ENCODE peak calls at places on chromosomes 16 and 17, in four cellular contexts. V, T, O and X are unnamed samples. For H3K36me3, the result is how much of the 10 kb centered on the place peaks cover.

GRCh38 chr17:55208078-55208812 is 56.5 kb upstream of the HLF start:
- DNase-seq in V (no peak), T (no peak), O (no peak), X (no peak)

GRCh38 chr16:30644334-30644830 is 6.4 kb upstream of the PRR14 start:
- DNase-seq in V (no peak), T (no peak), O (no peak), X (no peak)

GRCh38 chr16:60329110-60329509 is 1595.0 kb upstream of the GOT2 start:
- DNase-seq in V (no peak), T (no peak), O (no peak), X (no peak)

GRCh38 chr17:66235377-66235994 is 6.3 kb upstream of the APOH start:
- DNase-seq in V (no peak), T (no peak), O (peak), X (no peak)

GRCh38 chr16:65415460-65415859 is 293.6 kb upstream of the CDH11 start:
- DNase-seq in V (no peak), T (no peak), O (no peak), X (no peak)

GRCh38 chr17:10162034-10162433 is 36.4 kb downstream of the GAS7 start:
- DNase-seq in V (no peak), T (no peak), O (no peak), X (no peak)

GRCh38 chr17:79568661-79569060 is 42.2 kb downstream of the RBFOX3 start:
- DNase-seq in V (no peak), T (no peak), O (no peak), X (no peak)

GRCh38 chr17:7888184-7888920 is at the start of gene CHD3:
- DNase-seq in V (no peak), T (no peak), O (no peak), X (no peak)

GRCh38 chr17:233473-233941 is 52.1 kb upstream of the DOC2B start:
- DNase-seq in V (no peak), T (no peak), O (peak), X (no peak)

DNA sequence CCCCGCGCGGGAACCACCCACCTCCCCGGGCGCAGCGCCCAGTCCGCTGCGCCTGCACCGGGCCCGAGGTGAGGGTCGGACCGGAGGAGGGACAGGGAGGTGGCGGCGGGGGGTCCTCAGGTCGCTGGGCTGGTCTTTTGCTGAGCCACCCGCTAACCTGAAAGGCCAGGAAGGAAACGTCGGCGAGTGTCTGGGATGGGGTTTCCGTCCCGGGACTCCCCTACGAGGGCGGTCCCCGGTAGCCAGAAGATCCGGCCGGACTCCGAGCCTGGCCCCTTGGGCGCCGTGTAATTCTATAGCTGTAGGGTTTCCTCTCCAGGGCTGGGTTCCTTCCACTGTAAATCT is 5.0 kb downstream of the TBX2 start:
- DNase-seq in V (no peak), T (peak), O (no peak), X (no peak)
- H3K9ac ChIP-seq in V (no peak), T (no peak), O (no peak), X (peak)

GRCh38 chr17:37177234-37177633 is 198.6 kb upstream of the C17orf78 start:
- DNase-seq in V (no peak), T (no peak), O (no peak), X (no peak)

GRCh38 chr17:37176683-37177082 is 199.1 kb upstream of the C17orf78 start:
- DNase-seq in V (no peak), T (no peak), O (no peak), X (no peak)

GRCh38 chr17:37182786-37183185 is 193.0 kb upstream of the C17orf78 start:
- DNase-seq in V (no peak), T (no peak), O (no peak), X (no peak)

GRCh38 chr17:37179893-37180292 is 195.9 kb upstream of the C17orf78 start:
- DNase-seq in V (no peak), T (no peak), O (no peak), X (no peak)

DNA sequence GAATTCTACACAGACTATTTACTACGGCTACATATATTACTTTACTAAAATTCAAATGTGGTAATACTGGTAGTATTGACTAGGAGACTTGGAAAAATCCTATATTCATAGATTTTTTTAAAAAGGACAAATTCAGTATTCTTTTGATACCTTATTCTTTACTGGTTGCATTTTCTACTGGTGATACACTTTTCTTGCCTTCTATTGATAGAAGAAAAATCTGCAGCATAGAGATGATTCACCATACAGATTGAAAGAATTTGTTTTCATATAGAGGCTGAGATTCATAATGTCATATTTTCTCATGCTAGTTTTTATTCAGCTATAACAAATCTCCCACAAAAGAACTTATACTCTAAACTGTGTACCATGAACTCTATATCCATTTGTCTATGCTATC is 195.4 kb upstream of the C17orf78 start:
- DNase-seq in V (no peak), T (no peak), O (no peak), X (no peak)
- H3K36me3 ChIP-seq in V (under half), T (under half), O (half or more), X (under half)

GRCh38 chr17:31439716-31440115 is 48.2 kb downstream of the RAB11FIP4 start:
- DNase-seq in V (no peak), T (no peak), O (no peak), X (no peak)

GRCh38 chr17:31435581-31435980 is 44.1 kb downstream of the RAB11FIP4 start:
- DNase-seq in V (no peak), T (no peak), O (no peak), X (no peak)

GRCh38 chr17:31433811-31434210 is 42.3 kb downstream of the RAB11FIP4 start:
- DNase-seq in V (no peak), T (no peak), O (no peak), X (no peak)

GRCh38 chr17:31434404-31435050 is 43.1 kb downstream of the RAB11FIP4 start:
- DNase-seq in V (no peak), T (no peak), O (peak), X (no peak)

DNA sequence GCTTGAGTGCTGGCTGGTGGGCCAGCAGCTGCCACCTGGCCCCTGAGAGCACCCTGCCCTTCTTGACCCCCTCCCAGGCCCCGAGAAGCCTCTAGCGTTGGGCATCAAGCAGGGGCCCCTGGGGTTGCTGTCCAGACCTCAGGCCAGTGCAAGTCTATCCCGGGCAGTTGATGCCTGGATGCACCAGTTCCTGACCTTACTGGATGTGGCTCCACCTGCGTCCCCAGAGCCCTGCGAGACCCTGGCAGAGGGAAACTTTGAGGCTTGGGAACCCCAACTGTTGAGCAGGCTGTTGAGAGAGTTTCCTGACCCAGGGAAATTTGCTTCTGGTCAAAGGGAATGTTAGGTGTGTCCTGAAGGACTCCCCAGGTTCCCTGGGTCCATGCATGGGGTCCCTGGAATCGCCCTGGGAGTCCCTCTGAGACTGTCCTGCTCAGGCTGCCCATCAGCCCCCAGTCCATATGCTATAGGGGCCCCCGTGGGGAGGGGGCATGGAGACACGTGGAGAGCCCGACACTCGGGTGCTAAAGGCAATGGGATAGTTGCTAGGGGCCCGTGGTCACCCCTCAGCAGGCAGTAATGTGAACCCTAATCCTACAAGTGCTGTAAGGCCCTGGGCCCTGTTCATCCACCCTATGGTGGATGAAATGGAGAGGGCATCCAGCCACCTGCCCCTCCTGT is 46.4 kb downstream of the RAB11FIP4 start:
- DNase-seq in V (no peak), T (no peak), O (no peak), X (no peak)
- TF ChIP-seq SUZ12 in V (no peak), T (no peak), O (no peak), X (no peak)

DNA sequence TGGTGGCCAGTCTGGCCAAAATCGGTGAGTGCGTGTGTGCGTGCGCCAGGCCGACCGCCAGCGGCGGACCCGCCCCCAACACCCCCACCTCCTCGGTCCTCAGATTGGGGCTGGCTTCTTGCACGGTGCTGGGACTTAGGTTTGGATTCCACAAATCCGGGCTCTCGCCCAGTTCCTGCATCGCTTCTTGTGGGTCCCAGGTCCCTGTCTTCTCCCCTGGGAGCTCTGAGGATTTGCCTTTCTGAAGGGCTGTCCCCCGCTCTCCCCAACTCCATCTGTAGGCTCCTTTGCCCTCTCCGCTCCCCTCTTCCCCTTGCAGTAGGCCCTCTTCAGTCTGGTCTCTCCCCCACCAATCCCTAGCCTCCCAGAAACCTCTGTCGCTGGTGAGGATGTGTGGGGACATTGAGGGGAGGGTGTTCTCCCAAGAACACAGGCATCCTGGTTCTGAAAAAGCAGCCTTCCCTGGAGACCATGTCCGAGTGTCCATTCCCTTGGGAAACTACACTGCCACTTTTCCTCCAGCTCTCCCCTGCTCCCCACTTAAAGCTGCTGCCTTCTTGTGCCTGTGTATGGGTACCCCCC is 490 bp downstream of the SLC9A5 start:
- DNase-seq in V (no peak), T (peak), O (no peak), X (no peak)
- H3K9ac ChIP-seq in V (peak), T (peak), O (peak), X (peak)

DNA sequence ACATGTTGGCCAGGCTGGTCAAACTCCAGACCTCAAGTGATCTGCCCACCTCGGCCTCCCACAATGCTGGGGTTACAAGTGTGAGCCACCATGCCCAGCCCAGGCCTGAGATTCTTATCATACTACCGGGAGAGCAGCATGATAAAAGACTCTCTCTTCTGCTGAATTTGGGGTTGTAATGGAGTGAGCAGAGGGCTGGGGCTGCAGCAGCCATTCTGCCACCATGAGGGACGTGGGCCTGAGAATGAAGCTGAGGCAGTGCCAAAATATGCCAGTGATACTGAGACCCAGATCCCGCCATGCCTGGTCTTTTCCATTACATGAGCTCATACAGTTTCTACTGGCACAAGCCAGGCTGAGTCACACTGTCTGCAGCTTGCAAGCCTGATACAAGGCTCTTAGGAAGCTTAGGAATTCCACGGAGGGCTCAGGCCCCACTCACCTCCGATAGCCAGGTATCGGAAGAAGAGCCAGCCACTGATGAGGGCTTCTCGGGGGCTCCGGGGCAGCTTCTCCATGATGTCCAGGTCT is 19.6 kb upstream of the P2RX1 start:
- DNase-seq in V (no peak), T (no peak), O (no peak), X (no peak)
- H3K36me3 ChIP-seq in V (under half), T (under half), O (under half), X (under half)

GRCh38 chr17:12814718-12815117 is 25.4 kb downstream of the ARHGAP44 start:
- DNase-seq in V (no peak), T (no peak), O (no peak), X (no peak)

GRCh38 chr17:12821376-12821940 is 32.2 kb downstream of the ARHGAP44 start:
- DNase-seq in V (no peak), T (no peak), O (no peak), X (no peak)

GRCh38 chr17:12813680-12814079 is 24.4 kb downstream of the ARHGAP44 start:
- DNase-seq in V (no peak), T (no peak), O (no peak), X (no peak)

GRCh38 chr17:12812877-12813276 is 23.6 kb downstream of the ARHGAP44 start:
- DNase-seq in V (no peak), T (no peak), O (no peak), X (no peak)

GRCh38 chr17:12815642-12816141 is 26.4 kb downstream of the ARHGAP44 start:
- DNase-seq in V (peak), T (no peak), O (no peak), X (no peak)
- TF ChIP-seq SUZ12 in V (no peak), T (no peak), O (no peak), X (no peak)

GRCh38 chr17:74466785-74467158 is 338 bp downstream of the CD300A start:
- DNase-seq in V (no peak), T (no peak), O (no peak), X (no peak)
- H3K9ac ChIP-seq in V (peak), T (no peak), O (no peak), X (no peak)

DNA sequence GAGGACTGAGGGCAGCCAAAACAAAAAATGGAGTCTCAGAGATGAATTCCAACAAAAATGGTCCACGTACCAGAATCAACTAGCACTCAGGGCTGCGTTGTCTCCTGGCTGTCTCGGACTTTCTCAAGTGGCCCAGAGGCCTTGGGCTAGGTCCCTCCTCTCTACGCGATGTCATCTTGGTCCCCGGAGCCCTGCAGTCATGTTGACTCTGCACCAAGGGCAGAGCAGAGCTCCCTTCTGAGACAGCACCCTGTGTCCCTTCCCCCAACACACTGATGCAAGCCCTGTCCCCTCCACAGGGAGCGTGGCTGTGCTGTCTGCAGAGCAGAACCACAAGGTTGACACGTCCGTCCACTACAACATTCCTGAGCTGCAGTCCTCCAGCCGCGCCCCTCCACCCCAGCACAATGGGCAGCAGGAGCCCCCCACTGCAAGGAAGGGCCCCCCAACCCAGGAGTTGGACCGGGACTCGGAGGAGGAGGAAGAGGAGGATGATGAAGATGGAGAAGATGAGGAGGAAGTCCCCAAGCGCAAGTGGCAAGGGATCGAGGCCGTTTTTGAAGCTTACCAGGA is 20.8 kb downstream of the GINS2 start:
- DNase-seq in V (no peak), T (no peak), O (no peak), X (no peak)
- H3K36me3 ChIP-seq in V (half or more), T (half or more), O (half or more), X (half or more)